ENCODE peak calls at places on chromosomes 4 and X, in six cellular contexts. One of them, this sample, is unnamed.

GRCh38 chrX:118521435-118521834 is 25.8 kb downstream of the DOCK11 start:
- DNase-seq in occipital lobe: no peak
- DNase-seq in lower leg skin: no peak
- DNase-seq in GM04504: no peak
- DNase-seq in left ventricle myocardium superior: no peak
- DNase-seq in lung: no peak
- DNase-seq in this sample: no peak

GRCh38 chrX:85851418-85851817 is 195.9 kb downstream of the CHM start:
- DNase-seq in occipital lobe: no peak
- DNase-seq in lower leg skin: no peak
- DNase-seq in GM04504: no peak
- DNase-seq in left ventricle myocardium superior: no peak
- DNase-seq in lung: peak; percentile 31
- DNase-seq in this sample: no peak

GRCh38 chr4:17769406-17770174 is 11.8 kb downstream of the FAM184B start:
- DNase-seq in occipital lobe: no peak
- DNase-seq in lower leg skin: no peak
- DNase-seq in GM04504: no peak
- DNase-seq in left ventricle myocardium superior: no peak
- DNase-seq in lung: peak; percentile 77
- DNase-seq in this sample: no peak

GRCh38 chrX:103211012-103211715 is 3.7 kb upstream of the BEX4 start:
- DNase-seq in occipital lobe: no peak
- DNase-seq in lower leg skin: peak; percentile 31
- DNase-seq in GM04504: peak; percentile 17
- DNase-seq in left ventricle myocardium superior: no peak
- DNase-seq in lung: no peak
- DNase-seq in this sample: peak; percentile 41

GRCh38 chrX:55450259-55450658 is 1.7 kb upstream of the MAGEH1 start:
- DNase-seq in occipital lobe: no peak
- DNase-seq in lower leg skin: no peak
- DNase-seq in GM04504: peak; percentile 1
- DNase-seq in left ventricle myocardium superior: no peak
- DNase-seq in lung: no peak
- DNase-seq in this sample: no peak

GRCh38 chr4:499563-499962 is 553 bp downstream of the PIGG start:
- DNase-seq in occipital lobe: no peak
- DNase-seq in lower leg skin: no peak
- DNase-seq in GM04504: no peak
- DNase-seq in left ventricle myocardium superior: no peak
- DNase-seq in lung: no peak
- DNase-seq in this sample: no peak

GRCh38 chrX:153460826-153461225 is 9.6 kb downstream of the HAUS7 start:
- DNase-seq in occipital lobe: peak; percentile 22
- DNase-seq in lower leg skin: no peak
- DNase-seq in GM04504: no peak
- DNase-seq in left ventricle myocardium superior: peak; percentile 57
- DNase-seq in lung: no peak
- DNase-seq in this sample: peak; percentile 29

GRCh38 chrX:153361781-153362397 is 27.9 kb downstream of the ZNF275 start:
- DNase-seq in occipital lobe: no peak
- DNase-seq in lower leg skin: no peak
- DNase-seq in GM04504: no peak
- DNase-seq in left ventricle myocardium superior: no peak
- DNase-seq in lung: no peak
- DNase-seq in this sample: no peak

GRCh38 chr4:7890635-7891393 is 48.8 kb downstream of the AFAP1 start:
- DNase-seq in occipital lobe: no peak
- DNase-seq in lower leg skin: no peak
- DNase-seq in GM04504: peak; percentile 78
- DNase-seq in left ventricle myocardium superior: no peak
- DNase-seq in lung: no peak
- DNase-seq in this sample: no peak

GRCh38 chr4:165393704-165394103 is 14.9 kb downstream of the CPE start:
- DNase-seq in occipital lobe: no peak
- DNase-seq in lower leg skin: no peak
- DNase-seq in GM04504: no peak
- DNase-seq in left ventricle myocardium superior: no peak
- DNase-seq in lung: no peak
- DNase-seq in this sample: no peak

GRCh38 chr4:95638920-95639501 is 90.2 kb upstream of the UNC5C start:
- DNase-seq in occipital lobe: no peak
- DNase-seq in lower leg skin: no peak
- DNase-seq in GM04504: no peak
- DNase-seq in left ventricle myocardium superior: no peak
- DNase-seq in lung: no peak
- DNase-seq in this sample: no peak